ENCODE peak calls at places on chromosomes 12 and 14, in five cellular contexts. P, J, M, U and T are unnamed samples.
A peak's percentile ranks its signal among the peaks of the same experiment; 100 is the strongest.

GRCh38 chr14:91258021-91258618 is 13.6 kb upstream of the GPR68 start:
- DNase-seq in U (no peak), P (no peak), J (peak; percentile 43), M (peak; percentile 92), T (peak; percentile 42)

GRCh38 chr14:102187044-102187443 is 47.3 kb downstream of the WDR20 start:
- DNase-seq in P (no peak), U (no peak), M (peak; percentile 84), J (peak; percentile 49), T (peak; percentile 36)

GRCh38 chr12:4974217-4974616 is 64.5 kb downstream of the KCNA1 start:
- DNase-seq in M (no peak), J (no peak), P (no peak), U (no peak), T (no peak)

GRCh38 chr12:100229876-100230275 is 29.3 kb downstream of the ACTR6 start:
- DNase-seq in P (no peak), J (no peak), M (no peak), U (no peak), T (no peak)

GRCh38 chr14:72907886-72908285 is 14.0 kb upstream of the DPF3 start:
- DNase-seq in J (no peak), M (peak; percentile 48), P (no peak), U (no peak), T (no peak)

GRCh38 chr12:120134307-120134980 is 17.9 kb upstream of the RAB35 start:
- DNase-seq in J (no peak), U (no peak), P (no peak), M (no peak), T (no peak)

GRCh38 chr14:44963775-44964380 is 1.9 kb downstream of the TOGARAM1 start:
- DNase-seq in M (peak; percentile 31), P (no peak), U (no peak), J (no peak), T (no peak)

GRCh38 chr12:100365411-100365810 is 8.5 kb downstream of the SLC17A8 start:
- DNase-seq in M (no peak), J (no peak), P (no peak), U (no peak), T (no peak)

GRCh38 chr12:7092229-7092985 is at the start of gene C1R:
- DNase-seq in J (peak; percentile 91), P (peak; percentile 69), U (peak; percentile 89), M (peak; percentile 90), T (peak; percentile 67)

GRCh38 chr14:72752034-72752412 is 141.9 kb downstream of the DPF3 start:
- DNase-seq in M (no peak), U (no peak), P (no peak), J (no peak), T (no peak)

DNA sequence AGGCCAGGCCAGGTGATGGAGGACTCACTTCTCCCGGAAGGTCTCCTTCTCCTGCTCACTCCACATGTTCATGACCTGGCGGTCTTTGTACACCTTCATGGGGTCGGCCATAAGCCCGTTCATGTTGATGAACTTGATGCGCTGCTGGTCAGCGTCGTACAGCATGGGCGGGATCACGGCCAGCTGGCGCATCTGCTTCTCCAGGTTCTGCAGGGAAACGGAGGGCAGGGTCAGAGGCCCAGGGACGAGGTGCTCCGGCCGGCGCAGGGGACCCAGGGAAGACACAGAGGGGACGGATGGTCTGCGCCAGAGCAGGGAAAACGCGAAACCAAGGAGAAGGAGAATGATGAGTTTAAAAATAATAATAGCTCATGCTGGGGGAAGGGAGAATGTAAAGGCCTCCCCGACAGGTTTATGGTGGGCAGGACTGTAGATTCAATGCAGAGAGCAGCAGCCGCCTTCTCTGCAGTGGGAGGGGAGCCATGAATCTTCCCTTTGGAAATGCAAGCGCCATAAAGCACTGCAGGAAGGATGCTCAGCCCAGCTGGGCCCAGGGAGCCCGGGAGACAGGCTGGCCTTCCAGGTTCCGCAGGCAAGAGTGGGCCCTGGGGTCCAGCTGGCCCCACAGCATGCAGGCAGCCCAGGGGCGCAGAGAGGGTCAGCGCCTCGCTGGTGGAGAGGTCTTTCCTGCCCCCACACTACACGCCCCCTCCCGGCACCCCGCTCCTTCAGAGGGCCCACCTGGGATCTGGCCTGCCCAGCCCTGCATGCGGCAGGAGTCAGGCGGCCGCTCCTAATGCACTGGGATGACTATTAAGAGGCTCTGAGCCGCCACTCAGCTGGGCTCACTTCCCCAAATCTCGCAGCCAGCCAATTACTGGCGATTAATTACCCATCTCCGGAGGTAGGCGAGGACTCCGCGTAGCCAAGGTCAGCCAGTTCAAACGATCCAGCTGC is 132.0 kb downstream of the RFLNA start:
- DNase-seq in M (no peak), P (no peak), U (no peak), J (peak; percentile 61), T (no peak)
- TF ChIP-seq CTCF in M (no peak), P (no peak), U (no peak), J (no peak), T (no peak)

DNA sequence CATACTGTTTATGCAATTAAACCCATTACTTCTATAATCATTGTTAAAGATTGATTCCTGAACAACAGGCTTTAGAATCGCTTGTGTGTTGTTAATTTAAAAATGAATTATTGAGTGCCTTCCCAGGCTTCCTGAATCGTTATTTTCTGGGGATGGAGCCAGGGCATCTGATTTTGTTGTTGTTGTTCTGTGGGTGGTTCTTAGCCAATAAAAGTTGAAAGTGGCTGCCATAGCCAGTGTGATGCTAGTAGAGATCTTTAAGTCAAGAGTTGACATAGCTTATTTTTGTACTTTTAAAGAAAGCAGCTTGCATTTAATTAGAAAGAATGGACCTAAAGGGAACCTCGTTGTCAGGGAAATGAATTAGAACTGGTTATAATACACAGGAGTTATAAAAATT is 6.4 kb downstream of the GOLGA5 start:
- DNase-seq in M (peak; percentile 4), U (no peak), P (no peak), J (no peak), T (no peak)
- H3K4me3 ChIP-seq in M (no peak overlapping the region), U (no peak overlapping the region), P (no peak overlapping the region), J (no peak overlapping the region), T (no peak overlapping the region)

DNA sequence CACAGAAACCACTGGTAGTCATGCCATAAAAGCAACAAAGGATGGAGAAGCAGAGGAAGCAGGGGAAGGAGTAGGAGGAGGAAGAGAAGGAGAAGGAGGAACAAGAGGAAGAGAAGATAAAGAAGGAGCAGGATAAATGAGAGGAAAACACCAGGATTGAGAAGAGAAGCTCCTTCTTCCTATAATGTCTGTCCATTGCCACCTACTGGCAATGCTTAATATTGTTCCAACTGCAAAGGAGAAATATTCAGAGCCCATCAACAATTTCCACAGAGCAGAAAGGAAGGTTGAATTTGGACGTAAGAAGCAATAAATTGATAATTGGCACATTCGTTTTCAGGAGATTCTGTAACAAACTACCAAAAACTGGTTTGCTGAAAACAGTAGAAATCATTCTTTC is 898.4 kb downstream of the SLC16A7 start:
- DNase-seq in J (no peak), U (no peak), M (peak; percentile 67), P (no peak), T (no peak)
- TF ChIP-seq CTCF in J (no peak), U (peak; percentile 34), M (peak; percentile 84), P (peak; percentile 28), T (peak; percentile 55)

GRCh38 chr14:99413972-99414371 is 66.7 kb downstream of the SETD3 start:
- DNase-seq in J (no peak), P (no peak), M (no peak), U (no peak), T (no peak)
- H3K4me3 ChIP-seq in J (no peak overlapping the region), P (no peak overlapping the region), M (no peak overlapping the region), U (no peak overlapping the region), T (no peak overlapping the region)

DNA sequence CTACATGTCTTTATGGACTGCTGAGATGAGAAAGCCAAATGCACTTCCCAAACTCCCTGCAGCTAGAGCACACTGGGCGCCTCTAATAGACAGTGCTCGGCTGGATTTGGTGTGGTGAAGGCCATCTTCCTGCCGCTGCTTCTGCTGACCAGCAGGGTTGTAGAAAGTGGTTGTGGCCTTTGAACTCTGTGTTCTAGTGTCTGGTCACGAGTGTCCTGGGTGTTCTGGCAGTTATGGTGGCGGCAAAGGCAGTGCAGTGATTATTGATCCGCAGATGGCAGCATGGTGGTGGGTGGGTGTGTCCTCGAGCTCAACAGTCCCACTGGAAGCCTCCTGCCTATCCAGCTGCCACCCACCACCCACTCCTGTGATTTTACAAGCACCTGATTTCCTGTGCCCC is 43.4 kb downstream of the SMIM41 start:
- DNase-seq in J (no peak), M (no peak), U (no peak), P (peak; percentile 26), T (no peak)
- TF ChIP-seq CTCF in J (no peak), M (no peak), U (no peak), P (no peak), T (no peak)